ENCODE peak calls at places on chromosomes 16 and 17, in six cellular contexts. P, U, T, R, I and G are unnamed samples.

GRCh38 chr17:40168262-40168832 is 8.9 kb upstream of the RAPGEFL1 start:
- DNase-seq in U (peak), T (peak), I (no peak), P (peak), R (peak), G (peak)

GRCh38 chr16:53014287-53014686 is 38.4 kb downstream of the CHD9NB start:
- DNase-seq in R (no peak), T (no peak), I (no peak), P (no peak), U (no peak), G (no peak)

GRCh38 chr16:30615358-30616076 is 5.3 kb upstream of the ZNF689 start:
- DNase-seq in P (peak), I (peak), R (no peak), U (peak), T (peak), G (peak)

GRCh38 chr17:63675607-63676539 is 24.1 kb downstream of the LIMD2 start:
- DNase-seq in I (no peak), P (peak), U (peak), R (peak), T (peak), G (peak)

GRCh38 chr17:76271669-76272540 is 6.8 kb downstream of the UBALD2 start:
- DNase-seq in I (peak), R (no peak), U (no peak), P (no peak), T (no peak), G (no peak)

GRCh38 chr17:36731091-36731490 is 129.7 kb downstream of the MRM1 start:
- DNase-seq in I (no peak), P (no peak), R (no peak), T (no peak), U (no peak), G (no peak)

GRCh38 chr17:58330997-58331814 is 2.6 kb upstream of the TSPOAP1 start:
- DNase-seq in T (no peak), U (no peak), P (no peak), I (peak), R (no peak), G (no peak)

GRCh38 chr17:40498281-40499084 is 2.9 kb downstream of the TNS4 start:
- DNase-seq in T (peak), U (no peak), P (no peak), R (no peak), I (no peak), G (no peak)

GRCh38 chr17:2363318-2363717 is 26.0 kb downstream of the SGSM2 start:
- DNase-seq in U (no peak), P (no peak), T (no peak), I (no peak), R (no peak), G (no peak)

GRCh38 chr17:47703191-47703591 is 9.2 kb downstream of the TBKBP1 start:
- DNase-seq in U (no peak), T (no peak), P (no peak), I (no peak), R (no peak), G (no peak)

GRCh38 chr16:69310479-69311114 is 553 bp upstream of the VPS4A start:
- DNase-seq in R (no peak), P (no peak), I (no peak), U (no peak), T (no peak), G (no peak)

GRCh38 chr17:63442549-63443035 is 3.5 kb downstream of the CYB561 start:
- DNase-seq in P (no peak), U (peak), R (no peak), I (no peak), T (no peak), G (peak)

GRCh38 chr16:10371592-10371991 is 14.3 kb upstream of the ATF7IP2 start:
- DNase-seq in T (no peak), I (no peak), U (no peak), P (no peak), R (no peak), G (no peak)

GRCh38 chr17:71963341-71963740 is 157.5 kb upstream of the SOX9 start:
- DNase-seq in I (no peak), R (no peak), T (no peak), P (no peak), U (no peak), G (no peak)

GRCh38 chr17:27674335-27674734 is 43.3 kb downstream of the LGALS9 start:
- DNase-seq in R (no peak), I (no peak), U (no peak), P (no peak), T (no peak), G (no peak)

GRCh38 chr16:86467490-86467889 is 42.8 kb upstream of the FOXF1 start:
- DNase-seq in U (no peak), P (no peak), T (no peak), I (no peak), R (no peak), G (no peak)